ENCODE peak calls at places on chromosome 1, in four cellular contexts. K, L, T and H are unnamed samples.

GRCh38 chr1:151988405-151988851 is 5.2 kb downstream of the S100A10 start:
- DNase-seq in K (no peak), L (no peak), T (no peak), H (peak)

GRCh38 chr1:53126495-53126894 is 15.9 kb downstream of the SLC1A7 start:
- DNase-seq in K (no peak), L (no peak), T (no peak), H (no peak)

GRCh38 chr1:226643701-226644540 is 95.2 kb downstream of the ITPKB start:
- DNase-seq in K (peak), L (no peak), T (no peak), H (no peak)

GRCh38 chr1:64974288-64974825 is 8.0 kb upstream of the JAK1 start:
- DNase-seq in K (no peak), L (no peak), T (no peak), H (no peak)

GRCh38 chr1:208601569-208601968 is 357.4 kb upstream of the PLXNA2 start:
- DNase-seq in K (no peak), L (no peak), T (no peak), H (no peak)

GRCh38 chr1:16095447-16095846 is 22.0 kb upstream of the FAM131C start:
- DNase-seq in K (no peak), L (no peak), T (no peak), H (no peak)

GRCh38 chr1:57026942-57027341 is 61.1 kb upstream of the C8B start:
- DNase-seq in K (no peak), L (no peak), T (no peak), H (no peak)

GRCh38 chr1:31985430-31985829 is 28.2 kb upstream of the KHDRBS1 start:
- DNase-seq in K (no peak), L (no peak), T (no peak), H (no peak)

GRCh38 chr1:59013276-59013927 is 229.6 kb upstream of the JUN start:
- DNase-seq in K (no peak), L (peak), T (no peak), H (no peak)

GRCh38 chr1:102595106-102595505 is 513.2 kb downstream of the COL11A1 start:
- DNase-seq in K (no peak), L (no peak), T (no peak), H (no peak)

GRCh38 chr1:49060766-49061165 is 284.1 kb upstream of the BEND5 start:
- DNase-seq in K (no peak), L (no peak), T (no peak), H (no peak)

GRCh38 chr1:214520544-214521165 is 30.7 kb downstream of the PTPN14 start:
- DNase-seq in K (no peak), L (no peak), T (no peak), H (no peak)

GRCh38 chr1:47388548-47389238 is 27.4 kb upstream of the FOXE3 start:
- DNase-seq in K (no peak), L (peak), T (peak), H (peak)

GRCh38 chr1:160367516-160367900 is 637 bp downstream of the NHLH1 start:
- DNase-seq in K (no peak), L (no peak), T (no peak), H (no peak)

GRCh38 chr1:31814041-31814511 is 1.7 kb downstream of the SPOCD1 start:
- DNase-seq in K (no peak), L (no peak), T (no peak), H (no peak)

GRCh38 chr1:37666241-37666867 is 26.0 kb upstream of the CDCA8 start:
- DNase-seq in K (no peak), L (no peak), T (no peak), H (no peak)

GRCh38 chr1:236469466-236469865 is 54.3 kb upstream of the LGALS8 start:
- DNase-seq in K (no peak), L (no peak), T (no peak), H (no peak)

GRCh38 chr1:8879348-8880067 is 1.0 kb upstream of the ENO1 start:
- DNase-seq in K (no peak), L (no peak), T (no peak), H (no peak)

GRCh38 chr1:172108494-172108893 is 267.2 kb downstream of the DNM3 start:
- DNase-seq in K (no peak), L (no peak), T (no peak), H (no peak)

GRCh38 chr1:6003568-6004411 is 11.6 kb upstream of the NPHP4 start:
- DNase-seq in K (no peak), L (no peak), T (peak), H (no peak)

GRCh38 chr1:20063861-20064292 is 6.1 kb upstream of the PLA2G5 start:
- DNase-seq in K (no peak), L (peak), T (peak), H (no peak)

GRCh38 chr1:41868241-41868953 is 50.3 kb downstream of the HIVEP3 start:
- DNase-seq in K (peak), L (no peak), T (no peak), H (no peak)

GRCh38 chr1:236451796-236452373 is 57.8 kb downstream of the EDARADD start:
- DNase-seq in K (no peak), L (peak), T (peak), H (peak)

GRCh38 chr1:30912913-30913652 is 4.5 kb upstream of the SDC3 start:
- DNase-seq in K (no peak), L (no peak), T (no peak), H (no peak)

GRCh38 chr1:186950547-186950946 is 121.8 kb downstream of the PLA2G4A start:
- DNase-seq in K (no peak), L (no peak), T (no peak), H (no peak)

GRCh38 chr1:26711777-26712176 is 16.0 kb downstream of the ARID1A start:
- DNase-seq in K (no peak), L (no peak), T (no peak), H (no peak)

GRCh38 chr1:93878889-93879586 is at the start of gene DNTTIP2:
- DNase-seq in K (peak), L (peak), T (peak), H (peak)

GRCh38 chr1:35901235-35901634 is 18.2 kb downstream of the AGO1 start:
- DNase-seq in K (no peak), L (no peak), T (no peak), H (no peak)

GRCh38 chr1:244296447-244296846 is 155.3 kb downstream of the ADSS2 start:
- DNase-seq in K (no peak), L (no peak), T (no peak), H (no peak)

GRCh38 chr1:163083690-163084089 is 14.5 kb downstream of the RGS4 start:
- DNase-seq in K (no peak), L (no peak), T (no peak), H (no peak)

GRCh38 chr1:99481391-99481996 is 164.4 kb upstream of the PALMD start:
- DNase-seq in K (no peak), L (no peak), T (peak), H (peak)

GRCh38 chr1:87451229-87451900 is 122.7 kb downstream of the LMO4 start:
- DNase-seq in K (no peak), L (no peak), T (no peak), H (no peak)

GRCh38 chr1:10438677-10439163 is 8.5 kb downstream of the CENPS start:
- DNase-seq in K (no peak), L (no peak), T (peak), H (no peak)

GRCh38 chr1:38451541-38451993 is 405.0 kb upstream of the POU3F1 start:
- DNase-seq in K (no peak), L (peak), T (no peak), H (peak)

GRCh38 chr1:58063095-58063494 is 483.4 kb downstream of the OMA1 start:
- DNase-seq in K (no peak), L (no peak), T (no peak), H (no peak)

GRCh38 chr1:15523104-15523921 is 702 bp downstream of the CASP9 start:
- DNase-seq in K (no peak), L (no peak), T (no peak), H (peak)

GRCh38 chr1:182430263-182431068 is 19.5 kb upstream of the RGSL1 start:
- DNase-seq in K (peak), L (no peak), T (no peak), H (no peak)

GRCh38 chr1:247407978-247408560 is 7.9 kb upstream of the NLRP3 start:
- DNase-seq in K (no peak), L (no peak), T (no peak), H (no peak)

GRCh38 chr1:56225964-56226594 is 353.3 kb downstream of the PLPP3 start:
- DNase-seq in K (no peak), L (no peak), T (peak), H (no peak)

GRCh38 chr1:66731462-66731861 is 20.8 kb upstream of the DYNLT5 start:
- DNase-seq in K (no peak), L (no peak), T (no peak), H (no peak)

GRCh38 chr1:66730462-66730861 is 21.8 kb upstream of the DYNLT5 start:
- DNase-seq in K (no peak), L (no peak), T (no peak), H (no peak)

GRCh38 chr1:66725885-66726665 is 26.2 kb upstream of the DYNLT5 start:
- DNase-seq in K (peak), L (peak), T (peak), H (peak)

GRCh38 chr1:66728021-66728420 is 24.2 kb upstream of the DYNLT5 start:
- DNase-seq in K (no peak), L (no peak), T (no peak), H (no peak)

DNA sequence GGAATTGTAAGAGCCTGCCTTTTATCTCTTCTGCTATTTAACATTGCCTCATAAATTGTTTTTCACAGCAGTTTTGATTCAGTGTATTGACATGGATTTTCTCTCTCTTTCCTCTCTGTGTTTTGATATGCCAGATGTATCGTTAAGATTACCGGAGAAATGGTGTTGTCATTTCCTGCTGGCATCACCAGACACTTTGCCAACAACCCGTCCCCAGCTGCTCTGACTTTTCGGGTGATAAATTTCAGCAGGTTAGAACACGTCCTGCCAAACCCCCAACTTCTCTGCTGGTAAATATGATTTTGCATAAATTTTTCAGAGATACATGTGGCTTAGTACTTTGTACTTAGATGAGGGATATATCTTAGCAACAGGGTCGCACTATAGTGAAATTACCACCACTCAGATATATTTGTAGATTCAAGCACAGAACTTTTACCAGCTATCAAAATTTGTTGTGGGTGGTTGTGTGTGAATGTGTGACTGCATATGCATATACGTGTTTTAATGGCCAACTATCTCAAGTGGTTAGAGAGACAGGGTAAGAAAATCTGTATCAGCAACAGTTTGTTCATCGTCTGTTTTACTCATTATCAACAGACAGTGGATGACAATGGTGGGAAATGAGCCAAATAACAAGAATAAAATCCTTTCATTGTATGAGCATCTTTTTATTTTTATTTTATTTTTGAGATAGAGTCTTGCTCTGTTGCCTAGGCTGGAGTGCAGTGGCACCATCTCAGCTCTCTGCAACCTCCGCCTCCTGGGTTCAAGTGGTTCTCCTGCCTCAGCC is 22.9 kb upstream of the DYNLT5 start:
- DNase-seq in K (no peak), L (no peak), T (no peak), H (no peak)
- TF ChIP-seq USF2 in K (no peak), L (no peak), T (no peak), H (no peak)

DNA sequence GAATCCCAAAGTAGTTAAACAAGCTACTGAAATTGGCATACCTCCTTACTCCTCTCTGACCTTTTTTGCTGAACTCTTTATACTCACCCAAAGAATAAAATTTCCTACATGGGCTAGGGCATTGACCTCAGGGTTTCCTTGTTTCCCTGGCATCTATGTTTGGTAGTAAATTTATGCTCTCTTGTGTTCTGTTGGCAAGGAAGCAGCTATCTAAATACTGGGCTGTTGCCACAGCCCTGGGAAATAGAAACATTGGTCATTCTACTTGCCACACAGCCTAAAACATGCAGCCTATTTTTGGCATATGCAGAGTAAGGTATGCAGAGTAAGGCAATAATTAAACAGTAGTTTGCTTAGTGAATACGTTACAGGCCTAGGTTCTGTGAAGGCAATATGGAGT is 351.4 kb downstream of the HLX start:
- DNase-seq in K (no peak), L (no peak), T (no peak), H (no peak)
- TF ChIP-seq MAX in K (no peak), L (no peak), T (no peak), H (no peak)

DNA sequence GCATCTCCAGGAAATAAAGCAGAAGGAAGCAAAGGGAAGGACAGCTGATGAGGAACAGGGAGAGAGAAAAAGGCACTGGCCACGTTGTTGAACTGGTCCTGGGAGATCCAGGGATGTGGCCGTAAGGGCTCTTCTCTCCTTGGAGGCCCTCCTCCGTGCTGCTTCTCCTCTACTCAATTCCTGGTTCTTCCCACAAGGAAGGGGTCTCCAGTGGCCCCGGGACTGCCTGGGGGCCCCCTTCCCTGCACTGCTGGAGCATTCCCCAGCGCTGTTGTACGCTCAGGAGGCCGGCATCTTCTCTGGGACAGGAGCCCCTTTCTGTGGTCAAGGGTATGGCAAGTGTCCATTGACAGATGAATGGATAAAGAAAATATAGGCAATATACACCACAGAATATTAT is 88.5 kb upstream of the TLR5 start:
- DNase-seq in K (no peak), L (peak), T (no peak), H (no peak)
- TF ChIP-seq SRF in K (no peak), L (no peak), T (no peak), H (no peak)

GRCh38 chr1:43618521-43619313 is 31.2 kb upstream of the KDM4A start:
- DNase-seq in K (no peak), L (no peak), T (no peak), H (no peak)
- TF ChIP-seq USF2 in K (no peak), L (no peak), T (no peak), H (no peak)

GRCh38 chr1:11796036-11796828 is 9.5 kb downstream of the MTHFR start:
- DNase-seq in K (no peak), L (no peak), T (no peak), H (peak)
- TF ChIP-seq MAX in K (no peak), L (no peak), T (no peak), H (no peak)